ENCODE peak calls at places on chromosomes 5 and 9, in seven cellular contexts. One of them, this sample, is unnamed.

GRCh38 chr5:167261309-167262100 is 1029.9 kb upstream of the WWC1 start:
- DNase-seq in CD4-positive, CD25-positive, alpha-beta regulatory T cell: no peak
- DNase-seq in fibroblast of lung: no peak
- DNase-seq in mammary epithelial cell: peak
- DNase-seq in small intestine: peak
- DNase-seq in foreskin fibroblast: no peak
- DNase-seq in colonic mucosa: no peak
- DNase-seq in this sample: no peak

GRCh38 chr9:131640438-131641181 is 95.3 kb downstream of the PRRT1B start:
- DNase-seq in CD4-positive, CD25-positive, alpha-beta regulatory T cell: no peak
- DNase-seq in fibroblast of lung: no peak
- DNase-seq in mammary epithelial cell: no peak
- DNase-seq in small intestine: no peak
- DNase-seq in foreskin fibroblast: no peak
- DNase-seq in colonic mucosa: no peak
- DNase-seq in this sample: no peak

GRCh38 chr9:135968601-135969000 is 7.4 kb upstream of the UBAC1 start:
- DNase-seq in CD4-positive, CD25-positive, alpha-beta regulatory T cell: no peak
- DNase-seq in fibroblast of lung: no peak
- DNase-seq in mammary epithelial cell: no peak
- DNase-seq in small intestine: no peak
- DNase-seq in foreskin fibroblast: no peak
- DNase-seq in colonic mucosa: no peak
- DNase-seq in this sample: no peak

GRCh38 chr9:68947015-68947414 is 66.9 kb downstream of the PRKACG start:
- DNase-seq in CD4-positive, CD25-positive, alpha-beta regulatory T cell: no peak
- DNase-seq in fibroblast of lung: no peak
- DNase-seq in mammary epithelial cell: no peak
- DNase-seq in small intestine: no peak
- DNase-seq in foreskin fibroblast: no peak
- DNase-seq in colonic mucosa: no peak
- DNase-seq in this sample: no peak

GRCh38 chr9:92590386-92590785 is 54.6 kb upstream of the ECM2 start:
- DNase-seq in CD4-positive, CD25-positive, alpha-beta regulatory T cell: no peak
- DNase-seq in fibroblast of lung: peak
- DNase-seq in mammary epithelial cell: no peak
- DNase-seq in small intestine: no peak
- DNase-seq in foreskin fibroblast: peak
- DNase-seq in colonic mucosa: peak
- DNase-seq in this sample: peak

GRCh38 chr5:141245250-141245717 is at the start of gene PCDHB15:
- DNase-seq in CD4-positive, CD25-positive, alpha-beta regulatory T cell: peak
- DNase-seq in fibroblast of lung: peak
- DNase-seq in mammary epithelial cell: peak
- DNase-seq in small intestine: no peak
- DNase-seq in foreskin fibroblast: peak
- DNase-seq in colonic mucosa: no peak
- DNase-seq in this sample: no peak

GRCh38 chr5:163503106-163504090 is 2.0 kb upstream of the MAT2B start:
- DNase-seq in CD4-positive, CD25-positive, alpha-beta regulatory T cell: no peak
- DNase-seq in fibroblast of lung: peak
- DNase-seq in mammary epithelial cell: peak
- DNase-seq in small intestine: peak
- DNase-seq in foreskin fibroblast: peak
- DNase-seq in colonic mucosa: peak
- DNase-seq in this sample: peak

GRCh38 chr5:144195443-144195842 is 24.8 kb downstream of the KCTD16 start:
- DNase-seq in CD4-positive, CD25-positive, alpha-beta regulatory T cell: no peak
- DNase-seq in fibroblast of lung: peak
- DNase-seq in mammary epithelial cell: no peak
- DNase-seq in small intestine: no peak
- DNase-seq in foreskin fibroblast: peak
- DNase-seq in colonic mucosa: no peak
- DNase-seq in this sample: no peak

GRCh38 chr9:89405832-89406231 is 87.5 kb downstream of the SECISBP2 start:
- DNase-seq in CD4-positive, CD25-positive, alpha-beta regulatory T cell: no peak
- DNase-seq in fibroblast of lung: no peak
- DNase-seq in mammary epithelial cell: no peak
- DNase-seq in small intestine: peak
- DNase-seq in foreskin fibroblast: no peak
- DNase-seq in colonic mucosa: no peak
- DNase-seq in this sample: no peak

GRCh38 chr5:124210106-124210918 is 536.1 kb downstream of the ZNF608 start:
- DNase-seq in CD4-positive, CD25-positive, alpha-beta regulatory T cell: no peak
- DNase-seq in fibroblast of lung: no peak
- DNase-seq in mammary epithelial cell: no peak
- DNase-seq in small intestine: no peak
- DNase-seq in foreskin fibroblast: no peak
- DNase-seq in colonic mucosa: no peak
- DNase-seq in this sample: no peak

GRCh38 chr9:114312513-114312875 is 10.4 kb upstream of the ORM1 start:
- DNase-seq in CD4-positive, CD25-positive, alpha-beta regulatory T cell: no peak
- DNase-seq in fibroblast of lung: no peak
- DNase-seq in mammary epithelial cell: no peak
- DNase-seq in small intestine: no peak
- DNase-seq in foreskin fibroblast: no peak
- DNase-seq in colonic mucosa: no peak
- DNase-seq in this sample: no peak

GRCh38 chr5:51990241-51990640 is 607.0 kb downstream of the ISL1 start:
- DNase-seq in CD4-positive, CD25-positive, alpha-beta regulatory T cell: no peak
- DNase-seq in fibroblast of lung: no peak
- DNase-seq in mammary epithelial cell: no peak
- DNase-seq in small intestine: no peak
- DNase-seq in foreskin fibroblast: no peak
- DNase-seq in colonic mucosa: no peak
- DNase-seq in this sample: no peak

GRCh38 chr5:93107828-93108520 is 473.0 kb downstream of the NR2F1-AS1 start:
- DNase-seq in CD4-positive, CD25-positive, alpha-beta regulatory T cell: no peak
- DNase-seq in fibroblast of lung: peak
- DNase-seq in mammary epithelial cell: no peak
- DNase-seq in small intestine: no peak
- DNase-seq in foreskin fibroblast: peak
- DNase-seq in colonic mucosa: no peak
- DNase-seq in this sample: no peak

GRCh38 chr5:52738095-52738506 is 49.6 kb upstream of the ITGA1 start:
- DNase-seq in CD4-positive, CD25-positive, alpha-beta regulatory T cell: no peak
- DNase-seq in fibroblast of lung: no peak
- DNase-seq in mammary epithelial cell: peak
- DNase-seq in small intestine: no peak
- DNase-seq in foreskin fibroblast: peak
- DNase-seq in colonic mucosa: no peak
- DNase-seq in this sample: no peak

GRCh38 chr5:172167893-172168292 is 20.1 kb downstream of the STK10 start:
- DNase-seq in CD4-positive, CD25-positive, alpha-beta regulatory T cell: no peak
- DNase-seq in fibroblast of lung: peak
- DNase-seq in mammary epithelial cell: no peak
- DNase-seq in small intestine: no peak
- DNase-seq in foreskin fibroblast: no peak
- DNase-seq in colonic mucosa: no peak
- DNase-seq in this sample: no peak

GRCh38 chr5:16930487-16930886 is 5.6 kb downstream of the MYO10 start:
- DNase-seq in CD4-positive, CD25-positive, alpha-beta regulatory T cell: no peak
- DNase-seq in fibroblast of lung: no peak
- DNase-seq in mammary epithelial cell: no peak
- DNase-seq in small intestine: peak
- DNase-seq in foreskin fibroblast: no peak
- DNase-seq in colonic mucosa: no peak
- DNase-seq in this sample: no peak

GRCh38 chr5:100464418-100464817 is 70.8 kb upstream of the FAM174A start:
- DNase-seq in CD4-positive, CD25-positive, alpha-beta regulatory T cell: no peak
- DNase-seq in fibroblast of lung: peak
- DNase-seq in mammary epithelial cell: peak
- DNase-seq in small intestine: no peak
- DNase-seq in foreskin fibroblast: peak
- DNase-seq in colonic mucosa: no peak
- DNase-seq in this sample: peak

GRCh38 chr9:117555964-117556629 is 141.2 kb upstream of the ASTN2 start:
- DNase-seq in CD4-positive, CD25-positive, alpha-beta regulatory T cell: no peak
- DNase-seq in fibroblast of lung: no peak
- DNase-seq in mammary epithelial cell: peak
- DNase-seq in small intestine: peak
- DNase-seq in foreskin fibroblast: peak
- DNase-seq in colonic mucosa: peak
- DNase-seq in this sample: peak

GRCh38 chr9:16625831-16626230 is 244.6 kb downstream of the BNC2 start:
- DNase-seq in CD4-positive, CD25-positive, alpha-beta regulatory T cell: no peak
- DNase-seq in fibroblast of lung: peak
- DNase-seq in mammary epithelial cell: no peak
- DNase-seq in small intestine: no peak
- DNase-seq in foreskin fibroblast: peak
- DNase-seq in colonic mucosa: no peak
- DNase-seq in this sample: no peak

GRCh38 chr5:90954951-90955635 is 396.5 kb downstream of the ADGRV1 start:
- DNase-seq in CD4-positive, CD25-positive, alpha-beta regulatory T cell: no peak
- DNase-seq in fibroblast of lung: no peak
- DNase-seq in mammary epithelial cell: no peak
- DNase-seq in small intestine: no peak
- DNase-seq in foreskin fibroblast: no peak
- DNase-seq in colonic mucosa: no peak
- DNase-seq in this sample: no peak

GRCh38 chr5:126793097-126793496 is 16.2 kb downstream of the LMNB1 start:
- DNase-seq in CD4-positive, CD25-positive, alpha-beta regulatory T cell: no peak
- DNase-seq in fibroblast of lung: no peak
- DNase-seq in mammary epithelial cell: no peak
- DNase-seq in small intestine: no peak
- DNase-seq in foreskin fibroblast: no peak
- DNase-seq in colonic mucosa: no peak
- DNase-seq in this sample: no peak
- H3K4me3 ChIP-seq in CD4-positive, CD25-positive, alpha-beta regulatory T cell: peak
- H3K4me3 ChIP-seq in fibroblast of lung: no peak
- H3K4me3 ChIP-seq in mammary epithelial cell: no peak
- H3K4me3 ChIP-seq in small intestine: no peak
- H3K4me3 ChIP-seq in foreskin fibroblast: no peak
- H3K4me3 ChIP-seq in colonic mucosa: no peak
- H3K4me3 ChIP-seq in this sample: no peak

GRCh38 chr5:73496984-73497457 is 1.2 kb upstream of the BTF3 start:
- DNase-seq in CD4-positive, CD25-positive, alpha-beta regulatory T cell: no peak
- DNase-seq in fibroblast of lung: peak
- DNase-seq in mammary epithelial cell: peak
- DNase-seq in small intestine: peak
- DNase-seq in foreskin fibroblast: peak
- DNase-seq in colonic mucosa: no peak
- DNase-seq in this sample: peak
- H3K4me3 ChIP-seq in CD4-positive, CD25-positive, alpha-beta regulatory T cell: no peak
- H3K4me3 ChIP-seq in fibroblast of lung: peak
- H3K4me3 ChIP-seq in mammary epithelial cell: peak
- H3K4me3 ChIP-seq in small intestine: no peak
- H3K4me3 ChIP-seq in foreskin fibroblast: peak
- H3K4me3 ChIP-seq in colonic mucosa: no peak
- H3K4me3 ChIP-seq in this sample: peak

GRCh38 chr5:4640793-4641192 is 499.3 kb upstream of the ADAMTS16 start:
- DNase-seq in CD4-positive, CD25-positive, alpha-beta regulatory T cell: no peak
- DNase-seq in fibroblast of lung: no peak
- DNase-seq in mammary epithelial cell: peak
- DNase-seq in small intestine: no peak
- DNase-seq in foreskin fibroblast: no peak
- DNase-seq in colonic mucosa: no peak
- DNase-seq in this sample: peak

GRCh38 chr5:4639959-4640358 is 500.2 kb upstream of the ADAMTS16 start:
- DNase-seq in CD4-positive, CD25-positive, alpha-beta regulatory T cell: no peak
- DNase-seq in fibroblast of lung: no peak
- DNase-seq in mammary epithelial cell: no peak
- DNase-seq in small intestine: no peak
- DNase-seq in foreskin fibroblast: no peak
- DNase-seq in colonic mucosa: no peak
- DNase-seq in this sample: no peak

GRCh38 chr5:4643960-4644359 is 496.2 kb upstream of the ADAMTS16 start:
- DNase-seq in CD4-positive, CD25-positive, alpha-beta regulatory T cell: no peak
- DNase-seq in fibroblast of lung: no peak
- DNase-seq in mammary epithelial cell: no peak
- DNase-seq in small intestine: no peak
- DNase-seq in foreskin fibroblast: no peak
- DNase-seq in colonic mucosa: no peak
- DNase-seq in this sample: no peak

GRCh38 chr5:4642525-4642924 is 497.6 kb upstream of the ADAMTS16 start:
- DNase-seq in CD4-positive, CD25-positive, alpha-beta regulatory T cell: no peak
- DNase-seq in fibroblast of lung: no peak
- DNase-seq in mammary epithelial cell: no peak
- DNase-seq in small intestine: no peak
- DNase-seq in foreskin fibroblast: no peak
- DNase-seq in colonic mucosa: no peak
- DNase-seq in this sample: no peak

DNA sequence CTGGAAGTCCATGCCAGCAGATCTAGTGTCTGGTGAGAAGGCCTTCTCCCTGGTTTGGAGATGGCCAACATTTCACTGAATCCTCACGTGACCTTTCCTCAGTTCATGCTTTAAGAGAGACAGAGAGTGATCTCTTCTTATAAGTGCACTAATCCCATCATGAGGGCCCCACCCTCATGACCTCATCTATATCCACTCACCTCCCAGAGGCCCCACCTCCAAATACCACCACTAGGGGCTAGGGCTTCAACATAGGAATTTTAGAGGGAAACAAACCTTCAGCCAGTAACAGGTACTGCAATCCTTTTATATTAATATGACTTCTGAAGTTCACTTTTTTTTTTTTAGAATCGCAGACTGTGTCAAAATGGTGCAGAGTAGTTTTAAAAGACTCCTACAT is 496.9 kb upstream of the ADAMTS16 start:
- DNase-seq in CD4-positive, CD25-positive, alpha-beta regulatory T cell: no peak
- DNase-seq in fibroblast of lung: no peak
- DNase-seq in mammary epithelial cell: no peak
- DNase-seq in small intestine: no peak
- DNase-seq in foreskin fibroblast: no peak
- DNase-seq in colonic mucosa: no peak
- DNase-seq in this sample: no peak
- H3K4me3 ChIP-seq in CD4-positive, CD25-positive, alpha-beta regulatory T cell: no peak
- H3K4me3 ChIP-seq in fibroblast of lung: no peak
- H3K4me3 ChIP-seq in mammary epithelial cell: no peak
- H3K4me3 ChIP-seq in small intestine: no peak
- H3K4me3 ChIP-seq in foreskin fibroblast: no peak
- H3K4me3 ChIP-seq in colonic mucosa: no peak
- H3K4me3 ChIP-seq in this sample: no peak

DNA sequence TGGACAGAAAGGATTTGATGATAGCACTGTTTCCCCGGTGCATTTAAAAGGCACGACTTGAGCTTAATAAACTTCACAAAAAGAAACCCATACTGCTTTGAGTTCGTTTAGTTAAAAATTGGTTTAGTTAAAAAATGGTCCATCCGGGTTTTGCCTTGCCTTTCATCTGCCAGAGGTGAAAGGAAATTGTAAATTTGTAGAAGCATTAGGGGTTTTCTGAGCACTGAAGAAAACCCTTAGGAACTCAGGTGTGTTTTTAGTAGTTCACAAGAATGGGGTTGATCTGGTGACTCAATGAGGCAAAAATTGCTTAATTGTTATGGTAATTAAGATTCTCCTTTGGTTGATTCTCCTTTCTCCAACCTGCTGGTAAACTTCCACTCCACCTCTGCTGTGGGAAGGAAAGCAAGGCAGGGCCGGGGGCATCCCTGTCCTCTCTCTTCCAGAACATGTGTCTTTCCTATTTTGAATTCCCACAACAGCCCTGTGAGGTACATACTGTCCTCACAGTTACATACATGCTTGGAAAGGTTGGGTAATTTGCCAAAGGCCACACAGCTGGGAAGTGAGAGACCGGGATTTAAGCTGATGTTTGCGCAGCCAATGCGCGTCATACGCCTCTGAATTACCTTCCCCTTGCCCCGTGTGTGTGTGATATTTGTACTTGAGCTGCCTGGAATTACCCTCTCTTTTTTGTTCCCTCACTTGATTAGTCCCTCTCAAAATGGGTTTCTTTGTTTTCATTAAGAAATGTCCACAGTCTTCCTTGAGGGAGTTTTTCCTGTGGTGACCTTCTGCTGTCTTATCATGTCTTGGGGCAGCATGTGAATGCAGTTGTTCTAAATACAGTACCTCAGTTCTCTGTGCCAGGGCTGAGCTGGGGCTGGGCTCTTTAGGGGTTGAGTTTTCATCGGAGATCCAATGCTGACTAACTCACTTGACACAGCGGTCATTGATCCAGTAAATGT is 94.4 kb downstream of the ARHGAP26 start:
- DNase-seq in CD4-positive, CD25-positive, alpha-beta regulatory T cell: no peak
- DNase-seq in fibroblast of lung: no peak
- DNase-seq in mammary epithelial cell: no peak
- DNase-seq in small intestine: no peak
- DNase-seq in foreskin fibroblast: no peak
- DNase-seq in colonic mucosa: no peak
- DNase-seq in this sample: peak
- H3K4me3 ChIP-seq in CD4-positive, CD25-positive, alpha-beta regulatory T cell: no peak
- H3K4me3 ChIP-seq in fibroblast of lung: no peak
- H3K4me3 ChIP-seq in mammary epithelial cell: no peak
- H3K4me3 ChIP-seq in small intestine: no peak
- H3K4me3 ChIP-seq in foreskin fibroblast: no peak
- H3K4me3 ChIP-seq in colonic mucosa: no peak
- H3K4me3 ChIP-seq in this sample: no peak

This sample was measured in hepatocyte.